ENCODE peak calls at places on chromosomes 12 and 14, in seven cellular contexts. T is astrocyte, S is PC-3, U is omental fat pad, V is epithelial cell of esophagus, Q is fibroblast of mammary gland, B is endothelial cell. O is an unnamed sample.

GRCh38 chr14:24368215-24368561 is 204 bp downstream of the NFATC4 start:
- DNase-seq in T (no peak), S (no peak), U (no peak), V (no peak), Q (no peak), B (no peak), O (no peak)

GRCh38 chr12:32211769-32212156 is 105.1 kb downstream of the BICD1 start:
- DNase-seq in T (no peak), S (no peak), U (no peak), V (no peak), Q (no peak), B (no peak), O (no peak)

GRCh38 chr12:41339784-41340183 is 151.7 kb downstream of the PDZRN4 start:
- DNase-seq in T (no peak), S (no peak), U (no peak), V (no peak), Q (no peak), B (no peak), O (no peak)

GRCh38 chr12:48000878-48001321 is 3.4 kb downstream of the COL2A1 start:
- DNase-seq in T (peak; percentile 50), S (peak; percentile 73), U (no peak), V (peak; percentile 97), Q (peak; percentile 69), B (no peak), O (peak; percentile 73)

GRCh38 chr14:81252278-81252677 is 31.5 kb upstream of the GTF2A1 start:
- DNase-seq in T (no peak), S (peak; percentile 18), U (no peak), V (no peak), Q (no peak), B (no peak), O (no peak)

GRCh38 chr12:130838951-130839769 is at the start of gene STX2:
- DNase-seq in T (peak; percentile 54), S (peak; percentile 90), U (peak; percentile 70), V (peak; percentile 71), Q (peak; percentile 75), B (peak; percentile 92), O (peak; percentile 79)

GRCh38 chr12:10301103-10301502 is 6.6 kb upstream of the KLRD1 start:
- DNase-seq in T (peak; percentile 59), S (peak; percentile 38), U (no peak), V (no peak), Q (no peak), B (no peak), O (no peak)

GRCh38 chr14:69360438-69361108 is 37.5 kb downstream of the ERH start:
- DNase-seq in T (no peak), S (no peak), U (no peak), V (no peak), Q (no peak), B (no peak), O (no peak)

GRCh38 chr12:124774462-124775167 is 89.0 kb downstream of the SCARB1 start:
- DNase-seq in T (peak; percentile 99), S (peak; percentile 76), U (no peak), V (peak; percentile 86), Q (peak; percentile 100), B (no peak), O (peak; percentile 92)

GRCh38 chr12:110641512-110641911 is 27.6 kb downstream of the TCTN1 start:
- DNase-seq in T (peak; percentile 49), S (no peak), U (no peak), V (no peak), Q (peak; percentile 17), B (no peak), O (no peak)

DNA sequence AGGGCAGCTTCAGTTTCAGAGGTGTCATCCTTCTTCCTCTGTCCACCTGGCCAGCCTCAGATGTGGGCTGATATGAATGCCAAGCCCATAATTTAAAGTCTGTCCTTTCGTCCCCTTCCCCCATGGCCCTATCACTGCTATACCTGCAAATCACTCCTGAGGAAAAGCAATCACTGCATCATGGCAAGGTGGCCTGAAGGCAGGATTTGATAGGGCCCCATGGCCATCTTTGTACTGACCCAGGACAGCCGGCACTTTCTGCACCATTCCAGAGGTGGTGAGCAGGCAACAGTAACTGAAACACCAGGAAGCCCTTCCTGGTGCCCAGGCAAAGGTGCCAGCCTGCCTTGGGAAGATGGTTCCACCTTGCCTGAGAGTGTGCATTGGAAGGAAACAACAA is 60.8 kb downstream of the ANO2 start:
- DNase-seq in T (no peak), S (no peak), U (no peak), V (no peak), Q (no peak), B (no peak), O (no peak)
- TF ChIP-seq CTCF in T (no peak), S (no peak), U (no peak), V (no peak), Q (no peak), B (no peak), O (no peak)

DNA sequence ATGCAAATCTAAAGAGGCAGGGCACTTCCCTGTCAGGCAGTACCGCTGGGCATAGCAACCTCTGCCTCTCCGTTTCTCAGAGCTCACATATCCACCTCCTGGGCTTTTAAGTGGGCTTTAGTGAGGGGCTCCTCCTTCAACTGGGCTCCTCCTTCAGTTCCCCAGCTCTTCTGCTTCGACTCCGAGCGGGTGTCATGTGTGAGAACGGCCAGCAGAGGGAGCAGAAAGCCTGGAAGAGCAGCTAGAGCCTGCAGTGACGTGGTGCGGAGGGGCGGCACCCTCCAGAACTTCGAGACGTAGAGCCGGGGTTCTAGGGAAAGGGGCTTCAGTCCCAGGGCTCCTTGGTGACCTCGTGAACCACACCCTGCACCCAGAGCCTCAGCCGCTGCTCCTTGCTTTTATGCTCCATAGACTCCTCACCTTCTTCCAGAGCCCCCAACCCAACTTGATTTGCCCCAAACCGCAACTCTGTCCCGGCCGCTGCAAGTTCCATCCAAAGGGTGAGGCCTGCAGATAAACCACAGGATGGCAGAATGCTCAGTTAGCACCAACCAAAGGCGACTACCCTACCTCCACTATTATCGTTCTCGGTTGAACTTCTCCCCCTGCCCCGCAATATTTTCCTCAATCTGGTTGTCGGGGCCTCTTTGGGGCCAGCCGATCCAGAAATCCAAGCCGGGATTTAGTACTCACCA is 383 bp upstream of the GLI1 start:
- DNase-seq in T (peak; percentile 92), S (peak; percentile 96), U (peak; percentile 88), V (peak; percentile 96), Q (peak; percentile 94), B (peak; percentile 96), O (peak; percentile 90)
- TF ChIP-seq CTCF in T (peak; percentile 80), S (peak; percentile 88), U (peak; percentile 87), V (peak; percentile 96), Q (peak; percentile 87), B (peak; percentile 90), O (peak; percentile 94)

DNA sequence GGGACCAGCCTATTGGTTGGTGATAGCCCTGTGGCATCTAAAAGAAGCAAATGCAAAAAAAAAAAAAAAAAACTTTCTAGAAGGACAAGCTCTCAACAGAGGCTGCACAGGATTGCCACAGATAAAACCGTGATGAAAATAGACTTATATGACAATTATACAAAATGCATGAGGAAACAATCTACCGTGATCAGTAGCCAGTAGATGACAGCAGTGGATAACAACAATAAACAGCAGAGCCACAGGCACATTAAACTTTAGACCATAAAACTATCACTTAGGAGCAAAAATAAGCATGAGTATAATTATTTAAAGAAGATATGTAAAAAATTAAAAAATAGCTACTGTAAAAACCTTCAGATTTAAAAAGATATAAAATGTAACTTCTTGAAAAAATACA is 183.5 kb upstream of the ABCD2 start:
- DNase-seq in T (no peak), S (no peak), U (no peak), V (no peak), Q (no peak), B (no peak), O (no peak)
- TF ChIP-seq CTCF in T (no peak), S (no peak), U (no peak), V (peak; percentile 1), Q (no peak), B (no peak), O (no peak)

DNA sequence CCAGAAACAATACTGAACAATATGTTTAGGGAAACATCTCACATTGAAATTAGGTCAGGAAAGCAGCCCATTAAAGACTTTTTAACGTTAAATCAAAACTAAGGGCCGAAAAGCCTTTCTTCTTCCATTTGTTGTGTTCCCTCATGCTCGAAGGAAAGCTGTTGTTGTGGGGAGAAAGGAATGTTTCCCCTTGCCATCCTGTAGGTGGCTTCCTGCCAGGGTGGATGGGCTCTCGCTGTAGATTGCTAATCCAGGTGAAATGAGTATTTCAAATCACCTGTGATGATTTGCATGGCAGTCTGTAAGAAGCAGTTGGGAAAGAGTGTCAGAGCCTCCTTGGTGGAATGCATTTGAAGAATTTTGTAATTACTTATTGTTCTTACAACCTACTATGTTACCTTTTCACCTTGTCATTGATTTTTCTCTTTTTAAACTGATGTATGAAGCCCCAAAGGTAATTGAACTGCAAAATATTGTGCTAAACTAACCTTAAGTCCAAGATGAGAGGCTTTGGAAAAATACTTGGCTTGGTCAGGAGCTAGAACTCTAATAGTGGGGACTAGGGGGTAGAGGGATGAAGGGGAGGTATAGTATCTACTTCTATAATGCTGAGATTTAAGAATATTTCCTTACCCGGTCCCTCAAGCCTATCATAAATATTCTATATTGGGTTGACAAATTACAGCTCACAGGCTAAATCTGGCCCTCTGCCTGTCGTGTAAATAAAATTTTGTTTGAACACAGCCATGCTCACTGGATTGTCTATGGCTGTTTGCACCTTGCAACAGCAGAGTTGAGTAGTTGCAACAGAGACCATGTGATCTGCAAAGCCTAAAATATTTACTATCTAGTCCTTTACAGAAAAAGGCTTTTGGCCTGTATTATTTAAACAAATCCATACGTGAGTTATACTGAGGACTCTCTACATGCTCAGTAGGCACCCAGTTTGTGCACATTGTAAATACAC is 7.7 kb upstream of the DCP1B start:
- DNase-seq in T (no peak), S (no peak), U (no peak), V (no peak), Q (no peak), B (no peak), O (no peak)
- TF ChIP-seq CTCF in T (no peak), S (no peak), U (no peak), V (no peak), Q (no peak), B (no peak), O (no peak)

DNA sequence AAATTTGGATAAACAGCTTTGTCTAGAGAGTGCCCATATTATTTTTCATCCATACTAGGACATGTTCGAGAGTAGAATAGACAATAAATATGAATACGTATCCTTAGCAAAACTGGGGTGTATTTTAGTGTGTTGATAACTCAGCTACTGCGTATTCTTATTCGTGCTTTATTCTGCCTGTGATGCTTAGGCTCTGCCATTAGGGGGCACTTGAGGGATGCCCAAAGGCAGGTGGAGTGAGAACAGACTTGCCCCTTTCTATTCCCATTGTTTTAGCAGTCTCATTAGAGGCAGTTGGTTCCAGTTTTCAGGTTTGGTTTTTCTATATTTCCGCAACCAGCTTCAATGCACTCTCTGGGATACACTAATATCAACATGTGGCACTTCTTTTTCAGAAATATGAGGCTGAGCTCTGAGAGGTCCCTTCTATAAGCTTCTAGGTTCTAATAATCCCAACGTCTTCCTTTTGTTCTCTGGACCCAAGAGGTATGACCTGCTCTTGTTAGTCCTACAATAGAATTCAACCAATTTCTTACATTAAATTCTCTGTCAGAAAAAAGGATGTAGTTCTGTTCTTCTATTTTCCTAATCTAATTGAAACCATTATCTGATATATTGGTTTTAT is 985.7 kb upstream of the FBXO33 start:
- DNase-seq in T (no peak), S (peak; percentile 71), U (no peak), V (peak; percentile 35), Q (peak; percentile 3), B (peak; percentile 67), O (peak; percentile 61)
- TF ChIP-seq CTCF in T (peak; percentile 34), S (peak; percentile 88), U (no peak), V (peak; percentile 73), Q (peak; percentile 43), B (peak; percentile 87), O (peak; percentile 59)

O was measured in MCF 10A.